ENCODE peak calls at places on chromosomes 6 and 20, in four cellular contexts. F, G, L and S are unnamed samples.

GRCh38 chr20:38566199-38566598 is 14.8 kb upstream of the ADIG start:
- DNase-seq in F (no peak), G (no peak), L (no peak), S (no peak)

GRCh38 chr6:44731485-44732095 is 344.1 kb downstream of the CDC5L start:
- DNase-seq in F (no peak), G (no peak), L (no peak), S (no peak)

GRCh38 chr20:63029358-63030121 is 22.8 kb upstream of the BHLHE23 start:
- DNase-seq in F (no peak), G (no peak), L (no peak), S (no peak)

GRCh38 chr20:32358883-32359632 is 927 bp downstream of the ASXL1 start:
- DNase-seq in F (peak; percentile 72), G (peak; percentile 85), L (peak; percentile 85), S (peak; percentile 92)

GRCh38 chr6:74715362-74716068 is 490.3 kb downstream of the COL12A1 start:
- DNase-seq in F (peak; percentile 1), G (no peak), L (no peak), S (no peak)

GRCh38 chr6:43683708-43684455 is 3.7 kb downstream of the MRPS18A start:
- DNase-seq in F (no peak), G (no peak), L (no peak), S (no peak)

GRCh38 chr20:62378215-62378614 is 8.7 kb upstream of the RPS21 start:
- DNase-seq in F (no peak), G (no peak), L (no peak), S (no peak)

GRCh38 chr20:23396961-23397620 is 24.2 kb downstream of the NAPB start:
- DNase-seq in F (no peak), G (no peak), L (no peak), S (no peak)

GRCh38 chr6:7051780-7052440 is 55.9 kb upstream of the RREB1 start:
- DNase-seq in F (no peak), G (no peak), L (no peak), S (no peak)

GRCh38 chr20:8385247-8385646 is 253.2 kb downstream of the PLCB1 start:
- DNase-seq in F (no peak), G (no peak), L (no peak), S (no peak)

GRCh38 chr6:6469074-6469473 is 119.4 kb upstream of the LY86 start:
- DNase-seq in F (no peak), G (no peak), L (no peak), S (no peak)

GRCh38 chr6:147820520-147820919 is 312.0 kb downstream of the SAMD5 start:
- DNase-seq in F (no peak), G (no peak), L (peak; percentile 80), S (no peak)

GRCh38 chr6:95685817-95686216 is 108.5 kb downstream of the MANEA start:
- DNase-seq in F (no peak), G (no peak), L (no peak), S (no peak)

GRCh38 chr6:54574671-54575070 is 266.4 kb downstream of the TINAG start:
- DNase-seq in F (no peak), G (no peak), L (no peak), S (no peak)

GRCh38 chr6:18501313-18502013 is 114.3 kb downstream of the RNF144B start:
- DNase-seq in F (peak; percentile 5), G (no peak), L (no peak), S (no peak)

DNA sequence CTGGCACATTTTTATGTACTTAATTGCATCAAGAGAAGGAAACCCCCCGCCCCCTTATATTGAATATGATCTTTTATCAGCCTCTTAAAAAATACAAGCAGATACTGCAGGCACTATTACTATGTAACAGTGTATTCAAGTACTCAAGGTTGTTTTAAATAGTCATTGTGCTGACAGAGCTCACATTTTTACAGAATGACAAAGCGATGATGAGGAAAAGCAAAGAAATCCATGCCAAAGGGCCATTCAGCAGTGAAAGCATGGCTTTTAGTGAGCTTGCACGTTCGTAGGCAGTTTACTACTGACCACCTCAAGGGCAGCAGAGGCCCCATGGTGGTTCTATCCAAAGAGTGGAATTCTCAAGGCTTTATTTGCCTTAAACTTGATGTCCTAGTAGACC is 146.8 kb downstream of the RPS12 start:
- DNase-seq in F (no peak), G (no peak), L (peak; percentile 64), S (no peak)
- TF ChIP-seq RNF2 in F (no peak), G (no peak), L (no peak), S (no peak)

GRCh38 chr6:13487122-13488014 is at the start of gene GFOD1:
- DNase-seq in F (peak; percentile 77), G (peak; percentile 89), L (peak; percentile 63), S (peak; percentile 98)

GRCh38 chr6:13490402-13490801 is 3.0 kb upstream of the GFOD1 start:
- DNase-seq in F (no peak), G (no peak), L (no peak), S (no peak)

GRCh38 chr6:13488015-13488895 is 855 bp upstream of the GFOD1 start:
- DNase-seq in F (no peak), G (no peak), L (no peak), S (no peak)

GRCh38 chr6:13486679-13487121 is 700 bp downstream of the GFOD1 start:
- DNase-seq in F (peak; percentile 50), G (peak; percentile 74), L (peak; percentile 24), S (peak; percentile 73)

GRCh38 chr6:13488896-13489237 is 1.5 kb upstream of the GFOD1 start:
- DNase-seq in F (no peak), G (peak; percentile 44), L (no peak), S (no peak)
- TF ChIP-seq RNF2 in F (no peak), G (no peak), L (no peak), S (no peak)

GRCh38 chr6:41370488-41371111 is 35.2 kb downstream of the NCR2 start:
- DNase-seq in F (no peak), G (peak; percentile 49), L (no peak), S (no peak)

GRCh38 chr6:41373367-41373918 is 38.0 kb downstream of the NCR2 start:
- DNase-seq in F (no peak), G (peak; percentile 75), L (no peak), S (no peak)

GRCh38 chr6:41372526-41373366 is 37.3 kb downstream of the NCR2 start:
- DNase-seq in F (no peak), G (peak; percentile 76), L (peak; percentile 49), S (no peak)

GRCh38 chr6:41371992-41372525 is 36.7 kb downstream of the NCR2 start:
- DNase-seq in F (no peak), G (peak; percentile 54), L (no peak), S (no peak)

GRCh38 chr6:41371461-41371991 is 36.1 kb downstream of the NCR2 start:
- DNase-seq in F (no peak), G (peak; percentile 77), L (no peak), S (no peak)
- TF ChIP-seq RNF2 in F (no peak), G (peak; percentile 77), L (no peak), S (no peak)

GRCh38 chr20:39899881-39900280 is 789.2 kb downstream of the MAFB start:
- DNase-seq in F (no peak), G (no peak), L (no peak), S (no peak)

GRCh38 chr20:39898467-39898852 is 790.6 kb downstream of the MAFB start:
- DNase-seq in F (no peak), G (no peak), L (no peak), S (no peak)

GRCh38 chr20:39893013-39893685 is 795.9 kb downstream of the MAFB start:
- DNase-seq in F (no peak), G (no peak), L (no peak), S (no peak)

GRCh38 chr20:39897781-39898466 is 791.1 kb downstream of the MAFB start:
- DNase-seq in F (no peak), G (no peak), L (no peak), S (no peak)

GRCh38 chr20:39897058-39897457 is 792.0 kb downstream of the MAFB start:
- DNase-seq in F (no peak), G (no peak), L (no peak), S (no peak)
- TF ChIP-seq RNF2 in F (no peak), G (no peak), L (no peak), S (no peak)